ENCODE peak calls at places on chromosome 3, in four cellular contexts. Q, R, S and E are unnamed samples.

GRCh38 chr3:139226731-139227130 is 117.1 kb upstream of the MRPS22 start:
- DNase-seq in R (no peak), S (no peak), Q (no peak), E (no peak)

GRCh38 chr3:127066635-127067034 is 83.7 kb downstream of the PLXNA1 start:
- DNase-seq in S (no peak), R (no peak), Q (no peak), E (no peak)

GRCh38 chr3:176950743-176951142 is 246.5 kb downstream of the TBL1XR1 start:
- DNase-seq in R (peak; percentile 71), Q (peak; percentile 86), S (no peak), E (no peak)

GRCh38 chr3:157159037-157159761 is 748 bp downstream of the CCNL1 start:
- DNase-seq in S (peak; percentile 75), R (peak; percentile 46), Q (peak; percentile 80), E (peak; percentile 96)

GRCh38 chr3:189169728-189170127 is 2.0 kb upstream of the TPRG1 start:
- DNase-seq in R (no peak), S (peak; percentile 8), Q (peak; percentile 8), E (no peak)

GRCh38 chr3:111846717-111847116 is 12.3 kb upstream of the PHLDB2 start:
- DNase-seq in Q (peak; percentile 92), R (peak; percentile 94), S (no peak), E (no peak)

GRCh38 chr3:183220828-183221227 is 32.2 kb upstream of the B3GNT5 start:
- DNase-seq in S (no peak), Q (no peak), R (no peak), E (no peak)

GRCh38 chr3:39384665-39385000 is 1.5 kb downstream of the SLC25A38 start:
- DNase-seq in S (no peak), R (no peak), Q (no peak), E (no peak)

GRCh38 chr3:14803101-14803980 is 15.4 kb upstream of the FGD5 start:
- DNase-seq in Q (peak; percentile 45), R (peak; percentile 48), S (peak; percentile 53), E (no peak)

GRCh38 chr3:186467969-186468368 is 76.2 kb downstream of the CRYGS start:
- DNase-seq in S (no peak), Q (no peak), R (no peak), E (no peak)

GRCh38 chr3:45776611-45777010 is 19.7 kb downstream of the SLC6A20 start:
- DNase-seq in Q (no peak), S (no peak), R (no peak), E (no peak)

GRCh38 chr3:120743556-120744195 is 1.1 kb downstream of the GTF2E1 start:
- DNase-seq in S (no peak), Q (peak; percentile 69), R (peak; percentile 7), E (no peak)

GRCh38 chr3:186216903-186217819 is 108.3 kb upstream of the ETV5 start:
- DNase-seq in Q (no peak), S (no peak), R (no peak), E (no peak)

GRCh38 chr3:148697311-148698189 is at the start of gene AGTR1:
- DNase-seq in Q (peak; percentile 68), R (no peak), S (peak; percentile 80), E (no peak)

GRCh38 chr3:140501054-140501769 is 176.7 kb upstream of the TRIM42 start:
- DNase-seq in R (no peak), Q (no peak), S (no peak), E (no peak)

GRCh38 chr3:195609229-195609628 is 25.5 kb upstream of the APOD start:
- DNase-seq in S (no peak), R (no peak), Q (no peak), E (no peak)

GRCh38 chr3:61768284-61769012 is 207.1 kb downstream of the PTPRG start:
- DNase-seq in S (no peak), R (no peak), Q (peak; percentile 59), E (no peak)

GRCh38 chr3:61769266-61769665 is 207.9 kb downstream of the PTPRG start:
- DNase-seq in R (no peak), Q (no peak), S (no peak), E (no peak)

GRCh38 chr3:61761694-61762430 is 200.5 kb downstream of the PTPRG start:
- DNase-seq in R (no peak), S (no peak), Q (no peak), E (no peak)

GRCh38 chr3:61765109-61765876 is 203.9 kb downstream of the PTPRG start:
- DNase-seq in S (no peak), R (no peak), Q (no peak), E (no peak)
- H3K9me3 ChIP-seq in S (no peaks in the 10 kb centered on the region), R (no peaks in the 10 kb centered on the region), Q (no peaks in the 10 kb centered on the region), E (no peaks in the 10 kb centered on the region)

DNA sequence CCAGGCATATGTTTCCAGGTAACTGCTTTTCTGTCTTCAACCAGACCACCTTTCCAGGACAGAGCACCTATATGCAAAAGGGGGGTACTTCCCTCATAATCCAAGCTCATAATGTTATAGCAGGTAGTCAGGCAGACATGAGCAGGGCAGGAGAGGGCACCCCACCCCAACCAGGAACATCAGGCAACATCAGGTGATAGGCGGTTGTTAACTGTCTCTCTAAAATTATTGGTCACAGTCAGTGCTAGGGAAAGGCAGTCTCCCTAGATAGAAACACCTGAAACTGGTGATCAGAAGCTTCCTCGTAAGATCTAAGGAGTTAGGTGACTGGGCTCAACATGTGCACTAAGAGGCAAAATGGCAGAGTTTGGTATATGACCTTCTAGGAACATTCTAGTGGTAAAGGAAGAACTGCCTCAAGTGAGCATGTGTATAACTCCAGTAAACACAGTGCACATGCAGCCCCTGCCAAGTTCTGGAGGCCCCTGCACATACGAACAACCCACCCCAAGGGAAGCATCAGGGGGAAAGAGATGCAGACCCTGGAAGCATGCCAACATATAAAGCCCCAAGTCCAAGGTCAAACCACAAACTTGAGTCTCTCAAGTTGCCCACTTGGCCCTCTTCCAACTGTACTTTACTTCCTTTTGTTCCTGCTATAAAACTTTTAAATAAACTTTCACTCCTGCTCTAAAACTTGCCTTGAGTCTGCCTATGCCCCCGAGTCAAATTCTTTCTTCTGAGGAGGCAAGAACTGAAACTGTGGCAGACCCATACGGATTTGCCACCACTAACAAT is 270.9 kb downstream of the ULK4 start:
- DNase-seq in R (peak; percentile 48), S (no peak), Q (no peak), E (no peak)
- TF ChIP-seq EZH2phosphoT487 in R (no peak), S (no peak), Q (no peak), E (no peak)

GRCh38 chr3:32862247-32863013 is 44.6 kb downstream of the TRIM71 start:
- DNase-seq in R (no peak), S (no peak), Q (no peak), E (peak; percentile 44)
- H3F3A ChIP-seq in R (no peaks in the 10 kb centered on the region), S (no peaks in the 10 kb centered on the region), Q (no peaks in the 10 kb centered on the region), E (no peaks in the 10 kb centered on the region)

GRCh38 chr3:20914260-20914659 is 728.3 kb upstream of the SGO1 start:
- DNase-seq in R (no peak), S (peak; percentile 42), Q (no peak), E (no peak)

GRCh38 chr3:20912406-20912805 is 726.4 kb upstream of the SGO1 start:
- DNase-seq in Q (peak; percentile 54), R (no peak), S (no peak), E (no peak)

GRCh38 chr3:20916966-20917606 is 731.1 kb upstream of the SGO1 start:
- DNase-seq in Q (no peak), S (no peak), R (no peak), E (no peak)
- H3K9me3 ChIP-seq in Q (no peaks in the 10 kb centered on the region), S (no peaks in the 10 kb centered on the region), R (no peaks in the 10 kb centered on the region), E (no peaks in the 10 kb centered on the region)

GRCh38 chr3:173930251-173930650 is 532.7 kb downstream of the NLGN1 start:
- DNase-seq in Q (no peak), S (no peak), R (no peak), E (no peak)
- TF ChIP-seq EZH2phosphoT487 in Q (no peak), S (no peak), R (no peak), E (no peak)

GRCh38 chr3:31425401-31425800 is 107.3 kb upstream of the STT3B start:
- DNase-seq in Q (no peak), R (no peak), S (no peak), E (no peak)
- H3F3A ChIP-seq in Q (no peaks in the 10 kb centered on the region), R (no peaks in the 10 kb centered on the region), S (no peaks in the 10 kb centered on the region), E (peaks cover 8% of the 10 kb centered on the region)

GRCh38 chr3:21271606-21272016 is 479.4 kb downstream of the ZNF385D start:
- DNase-seq in R (no peak), Q (no peak), S (no peak), E (no peak)

GRCh38 chr3:21273256-21273999 is 477.6 kb downstream of the ZNF385D start:
- DNase-seq in S (peak; percentile 61), R (no peak), Q (peak; percentile 65), E (peak; percentile 40)

GRCh38 chr3:21274000-21274671 is 476.9 kb downstream of the ZNF385D start:
- DNase-seq in S (no peak), R (peak; percentile 48), Q (peak; percentile 55), E (no peak)
- H3K9me3 ChIP-seq in S (no peaks in the 10 kb centered on the region), R (no peaks in the 10 kb centered on the region), Q (no peaks in the 10 kb centered on the region), E (no peaks in the 10 kb centered on the region)